ENCODE peak calls at places on chromosome 6, in ten cellular contexts. U is osteocyte, K is HepG2, H is MCF 10A, F is GM12865, L is tibial nerve, Q is heart left ventricle, V is MM.1S, J is upper lobe of right lung, D is OCI-LY7. I is an unnamed sample.

GRCh38 chr6:52570291-52570700 is 6.6 kb downstream of the TRAM2 start:
- DNase-seq in U (no peak), F (no peak), Q (no peak), K (no peak), D (no peak), H (no peak), V (no peak), L (no peak), J (no peak), I (no peak)

GRCh38 chr6:122749451-122750050 is 30.0 kb upstream of the FABP7 start:
- DNase-seq in K (no peak), H (no peak), L (no peak), J (no peak), V (no peak), D (no peak), Q (no peak), U (no peak), F (no peak), I (no peak)

GRCh38 chr6:1593286-1593957 is 16.3 kb upstream of the FOXC1 start:
- DNase-seq in V (no peak), D (no peak), K (no peak), U (peak; percentile 53), F (no peak), J (no peak), L (no peak), Q (no peak), H (no peak), I (no peak)

GRCh38 chr6:164057876-164058275 is 643.4 kb downstream of the QKI start:
- DNase-seq in Q (no peak), K (no peak), D (no peak), U (no peak), H (no peak), J (no peak), V (no peak), F (no peak), L (no peak), I (no peak)

GRCh38 chr6:111418971-111419693 is 63.9 kb downstream of the REV3L start:
- DNase-seq in F (no peak), D (no peak), H (peak; percentile 32), K (no peak), V (no peak), Q (no peak), J (no peak), U (no peak), L (no peak), I (no peak)

GRCh38 chr6:658244-658643 is 1.3 kb upstream of the HUS1B start:
- DNase-seq in F (no peak), Q (no peak), D (no peak), V (no peak), K (no peak), H (no peak), L (no peak), J (no peak), U (no peak), I (no peak)

GRCh38 chr6:1164600-1164999 is 147.3 kb upstream of the FOXQ1 start:
- DNase-seq in L (no peak), F (no peak), V (no peak), Q (no peak), J (no peak), D (no peak), U (no peak), H (no peak), K (peak; percentile 80), I (no peak)

GRCh38 chr6:2166717-2167116 is 78.7 kb downstream of the GMDS start:
- DNase-seq in L (no peak), U (no peak), K (no peak), H (peak; percentile 66), F (no peak), V (no peak), Q (no peak), D (no peak), J (no peak), I (no peak)

GRCh38 chr6:122052501-122052900 is 347.0 kb upstream of the HSF2 start:
- DNase-seq in V (no peak), K (no peak), F (no peak), D (no peak), U (no peak), Q (no peak), J (no peak), L (no peak), H (no peak), I (no peak)

GRCh38 chr6:44004625-44005506 is 122.4 kb downstream of the MRPL14 start:
- DNase-seq in K (no peak), U (no peak), F (peak; percentile 48), V (no peak), Q (peak; percentile 64), D (peak; percentile 35), J (peak; percentile 61), H (peak; percentile 48), L (no peak), I (peak; percentile 87)

GRCh38 chr6:133360194-133360593 is 119.0 kb downstream of the EYA4 start:
- DNase-seq in F (no peak), L (no peak), D (no peak), J (no peak), V (no peak), K (no peak), H (no peak), U (no peak), Q (no peak), I (no peak)

GRCh38 chr6:113246186-113246585 is 611.0 kb upstream of the MARCKS start:
- DNase-seq in F (no peak), K (no peak), U (no peak), Q (no peak), V (no peak), H (no peak), D (no peak), J (no peak), L (no peak), I (no peak)

GRCh38 chr6:168299541-168300511 is 19.8 kb downstream of the DACT2 start:
- DNase-seq in V (no peak), F (no peak), U (peak; percentile 71), H (no peak), L (no peak), D (no peak), J (no peak), K (no peak), Q (no peak), I (no peak)

GRCh38 chr6:107670792-107671199 is 153.3 kb downstream of the SCML4 start:
- DNase-seq in V (no peak), J (no peak), L (peak; percentile 57), D (peak; percentile 72), Q (no peak), H (no peak), K (no peak), F (peak; percentile 82), U (no peak), I (no peak)

GRCh38 chr6:35088281-35089215 is 52.6 kb downstream of the TCP11 start:
- DNase-seq in Q (no peak), L (no peak), H (no peak), F (no peak), V (no peak), K (no peak), D (no peak), J (peak; percentile 63), U (peak; percentile 79), I (peak; percentile 75)

GRCh38 chr6:25659633-25660368 is 7.8 kb downstream of the SCGN start:
- DNase-seq in J (no peak), U (no peak), H (no peak), Q (no peak), L (no peak), F (no peak), D (no peak), K (no peak), V (no peak), I (no peak)

GRCh38 chr6:37137201-37137880 is 32.6 kb upstream of the PIM1 start:
- DNase-seq in H (peak; percentile 90), K (peak; percentile 93), Q (no peak), L (no peak), U (peak; percentile 87), V (no peak), F (peak; percentile 74), D (no peak), J (no peak), I (no peak)

GRCh38 chr6:162907876-162908481 is 180.2 kb downstream of the PACRG start:
- DNase-seq in J (no peak), U (no peak), Q (no peak), F (peak; percentile 74), L (no peak), K (peak; percentile 7), D (peak; percentile 29), V (peak; percentile 42), H (peak; percentile 42), I (no peak)
- TF ChIP-seq CTCF in J (peak; percentile 46), U (peak; percentile 42), Q (peak; percentile 27), F (peak; percentile 36), L (no peak), K (peak; percentile 54), D (peak; percentile 80), V (peak; percentile 44), H (peak; percentile 33), I (peak; percentile 75)

GRCh38 chr6:139249387-139249786 is 42.4 kb downstream of the TXLNB start:
- DNase-seq in Q (no peak), L (no peak), K (no peak), U (peak; percentile 30), F (peak; percentile 25), D (no peak), H (no peak), J (no peak), V (no peak), I (no peak)
- TF ChIP-seq CTCF in Q (no peak), L (no peak), K (no peak), U (no peak), F (no peak), D (no peak), H (no peak), J (no peak), V (no peak), I (no peak)

GRCh38 chr6:161526794-161527193 is 252.9 kb upstream of the AGPAT4 start:
- DNase-seq in V (no peak), J (no peak), K (no peak), L (no peak), D (no peak), H (no peak), Q (no peak), F (no peak), U (no peak), I (no peak)

GRCh38 chr6:161523367-161523766 is 249.5 kb upstream of the AGPAT4 start:
- DNase-seq in Q (no peak), L (no peak), H (no peak), U (no peak), K (no peak), D (no peak), F (no peak), V (no peak), J (no peak), I (no peak)

GRCh38 chr6:161522286-161522685 is 248.4 kb upstream of the AGPAT4 start:
- DNase-seq in Q (no peak), H (no peak), L (no peak), K (no peak), D (no peak), V (no peak), U (no peak), J (no peak), F (no peak), I (no peak)
- TF ChIP-seq CTCF in Q (no peak), H (no peak), L (no peak), K (no peak), D (no peak), V (no peak), U (no peak), J (no peak), F (no peak), I (no peak)

DNA sequence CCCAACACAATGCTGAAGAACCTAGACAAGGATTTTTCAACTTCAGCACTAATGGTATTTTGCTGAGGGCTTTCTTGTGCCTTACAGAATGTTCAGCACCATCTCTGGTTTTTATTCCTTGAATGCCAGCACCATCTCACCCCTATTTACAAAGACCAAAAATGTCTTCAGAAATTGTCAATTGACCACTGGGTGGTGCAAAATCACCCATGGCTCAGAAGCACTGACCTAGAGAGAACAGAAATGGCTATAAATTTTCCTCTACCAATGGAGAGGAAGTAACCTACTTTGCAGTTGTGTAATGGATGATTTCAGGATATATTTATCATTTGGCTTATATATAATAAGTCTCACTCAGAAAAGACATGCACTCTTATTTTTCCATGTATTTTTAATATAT is 431.0 kb upstream of the IRAK1BP1 start:
- DNase-seq in U (no peak), F (peak; percentile 19), V (no peak), H (peak; percentile 38), Q (no peak), J (no peak), D (no peak), L (no peak), K (peak; percentile 1), I (no peak)
- TF ChIP-seq CTCF in U (peak; percentile 51), F (no peak), V (peak; percentile 28), H (peak; percentile 45), Q (no peak), J (no peak), D (peak; percentile 45), L (no peak), K (no peak), I (peak; percentile 68)